ENCODE peak calls at places on chromosomes 16 and 17, in nine cellular contexts. S is IMR-90; V is NCI-H1092; E is activated T-helper 1 cell treated with Interleukin-2 at 50 U/mL for 16 hours; Z is activated CD8-positive, alpha-beta memory T cell treated with anti-CD3 and anti-CD28 coated beads for 1 hour; J is astrocyte of the hippocampus; M is DMS 273 treated with DMSO at 0.1 percent for 48 hours; I is caudate nucleus; X is H54. Q is an unnamed sample.

GRCh38 chr16:57468346-57468745 is 5.9 kb downstream of the POLR2C start:
- DNase-seq in S (no peak), V (no peak), E (no peak), Z (no peak), J (no peak), M (no peak), I (no peak), X (no peak), Q (no peak)

GRCh38 chr17:2503627-2504026 is 8.1 kb downstream of the METTL16 start:
- DNase-seq in S (no peak), V (no peak), E (no peak), Z (no peak), J (no peak), M (no peak), I (no peak), X (no peak), Q (no peak)

GRCh38 chr16:30565526-30565925 is 6.0 kb downstream of the ZNF688 start:
- DNase-seq in S (no peak), V (no peak), E (no peak), Z (no peak), J (no peak), M (no peak), I (no peak), X (no peak), Q (no peak)

GRCh38 chr16:13542284-13542683 is 377.7 kb upstream of the ERCC4 start:
- DNase-seq in S (no peak), V (no peak), E (no peak), Z (no peak), J (no peak), M (no peak), I (no peak), X (no peak), Q (no peak)

GRCh38 chr16:9612267-9612666 is 520.8 kb downstream of the HAPSTR1 start:
- DNase-seq in S (no peak), V (no peak), E (no peak), Z (no peak), J (peak), M (no peak), I (no peak), X (no peak), Q (no peak)

GRCh38 chr16:4426021-4426684 is 485 bp downstream of the DNAJA3 start:
- DNase-seq in S (no peak), V (no peak), E (no peak), Z (peak), J (no peak), M (no peak), I (no peak), X (no peak), Q (no peak)

GRCh38 chr17:50346313-50347086 is 574 bp downstream of the XYLT2 start:
- DNase-seq in S (no peak), V (no peak), E (no peak), Z (peak), J (peak), M (no peak), I (no peak), X (peak), Q (peak)

GRCh38 chr17:385195-385835 is 32.7 kb upstream of the RPH3AL start:
- DNase-seq in S (no peak), V (no peak), E (no peak), Z (peak), J (peak), M (no peak), I (no peak), X (no peak), Q (peak)

GRCh38 chr16:79587897-79588296 is 12.6 kb downstream of the MAF start:
- DNase-seq in S (no peak), V (no peak), E (no peak), Z (no peak), J (no peak), M (no peak), I (no peak), X (no peak), Q (no peak)